ENCODE peak calls at places on chromosomes 5 and 9, in nine cellular contexts. B is right atrium auricular region, E is Peyer's patch, R is RWPE1, G is mucosa of descending colon, H is type B pancreatic cell, S is HL-60, P is nephron progenitor cell, L is transverse colon. T is an unnamed sample.

GRCh38 chr5:23332650-23333251 is 174.7 kb upstream of the PRDM9 start:
- DNase-seq in B (no peak), E (no peak), R (peak; percentile 40), G (no peak), H (no peak), S (no peak), P (no peak), L (no peak), T (no peak)

GRCh38 chr5:16666861-16667481 is 50.2 kb upstream of the RETREG1 start:
- DNase-seq in B (no peak), E (no peak), R (no peak), G (no peak), H (no peak), S (peak; percentile 9), P (no peak), L (peak; percentile 63), T (no peak)

GRCh38 chr9:81207651-81208050 is 481.7 kb downstream of the TLE1 start:
- DNase-seq in B (no peak), E (no peak), R (no peak), G (no peak), H (no peak), S (no peak), P (no peak), L (no peak), T (no peak)

GRCh38 chr9:124010665-124011321 is 775 bp upstream of the LHX2 start:
- DNase-seq in B (no peak), E (no peak), R (no peak), G (no peak), H (no peak), S (peak; percentile 31), P (peak; percentile 55), L (no peak), T (no peak)

GRCh38 chr5:139186752-139187326 is 11.3 kb downstream of the SIL1 start:
- DNase-seq in B (no peak), E (no peak), R (no peak), G (no peak), H (no peak), S (no peak), P (no peak), L (peak; percentile 26), T (no peak)

GRCh38 chr5:175115831-175116230 is 328.2 kb downstream of the DRD1 start:
- DNase-seq in B (no peak), E (no peak), R (no peak), G (no peak), H (no peak), S (no peak), P (no peak), L (no peak), T (no peak)

GRCh38 chr5:16135506-16135905 is 44.1 kb downstream of the MARCHF11 start:
- DNase-seq in B (no peak), E (no peak), R (no peak), G (no peak), H (no peak), S (no peak), P (no peak), L (no peak), T (no peak)

GRCh38 chr9:131405858-131406566 is 12.1 kb downstream of the PRRC2B start:
- DNase-seq in B (no peak), E (no peak), R (no peak), G (no peak), H (no peak), S (no peak), P (no peak), L (no peak), T (no peak)

GRCh38 chr9:101372327-101373118 is 12.3 kb downstream of the BAAT start:
- DNase-seq in B (no peak), E (no peak), R (no peak), G (no peak), H (no peak), S (no peak), P (no peak), L (no peak), T (no peak)

GRCh38 chr9:90839183-90839582 is 37.6 kb downstream of the SYK start:
- DNase-seq in B (no peak), E (peak; percentile 72), R (no peak), G (no peak), H (no peak), S (no peak), P (no peak), L (no peak), T (no peak)

GRCh38 chr5:6317133-6317532 is 61.2 kb downstream of the MED10 start:
- DNase-seq in B (no peak), E (no peak), R (no peak), G (no peak), H (no peak), S (no peak), P (no peak), L (no peak), T (peak; percentile 62)

GRCh38 chr9:76191493-76191892 is 202.7 kb downstream of the RFK start:
- DNase-seq in B (no peak), E (no peak), R (no peak), G (no peak), H (no peak), S (no peak), P (no peak), L (no peak), T (no peak)

GRCh38 chr5:95942414-95942813 is 19.2 kb downstream of the ELL2 start:
- DNase-seq in B (no peak), E (no peak), R (no peak), G (no peak), H (no peak), S (no peak), P (no peak), L (no peak), T (no peak)

DNA sequence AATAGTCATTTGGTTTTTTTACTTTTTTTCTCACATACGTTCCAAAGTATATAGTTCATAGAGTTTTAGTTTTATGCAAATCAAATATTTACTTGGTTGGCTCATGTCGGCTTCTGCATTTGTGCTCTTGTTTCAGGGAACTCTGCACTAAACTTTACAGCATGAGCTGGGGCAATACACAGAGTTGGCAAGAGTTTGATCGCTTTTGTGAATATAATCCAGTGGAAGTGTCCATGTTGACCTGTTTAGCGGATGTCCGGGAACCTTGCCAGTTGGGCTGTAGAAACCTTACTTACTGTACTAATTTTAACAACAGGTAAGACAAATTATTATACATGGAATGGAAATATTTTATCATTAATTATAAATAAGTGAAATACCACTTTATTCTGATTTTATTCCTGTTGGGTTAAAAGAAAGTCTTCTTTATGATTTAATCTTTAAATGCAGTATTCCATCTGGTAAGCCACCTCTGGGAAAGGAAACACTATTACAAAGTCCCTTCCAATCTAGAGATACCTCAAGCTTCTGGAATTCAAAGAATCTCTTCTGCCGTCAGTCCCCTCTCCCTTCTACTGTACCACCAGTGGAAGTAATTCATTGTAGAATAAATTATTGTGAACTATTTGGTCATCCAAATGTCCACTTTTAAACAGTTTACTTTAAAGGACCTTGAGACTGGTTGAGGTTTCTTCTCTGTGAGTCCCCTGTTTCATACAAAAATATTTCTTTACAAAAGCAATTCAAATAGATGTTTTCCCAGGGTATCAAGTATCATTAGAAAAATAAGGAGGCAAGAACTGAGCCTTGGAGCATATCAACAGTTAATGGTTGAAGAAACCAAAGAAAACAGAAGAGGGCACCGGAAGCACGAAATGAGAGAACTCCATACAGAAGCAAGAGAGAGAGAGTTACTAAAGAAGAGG is 45.2 kb upstream of the GLIPR2 start:
- DNase-seq in B (no peak), E (no peak), R (no peak), G (no peak), H (no peak), S (no peak), P (peak; percentile 10), L (peak; percentile 74), T (no peak)
- TF ChIP-seq CTCF in B (no peak), E (peak; percentile 6), R (no peak), G (no peak), H (no peak), S (no peak), P (no peak), L (no peak), T (peak; percentile 27)

GRCh38 chr5:176579323-176579722 is 30.2 kb downstream of the CDHR2 start:
- DNase-seq in B (no peak), E (no peak), R (no peak), G (no peak), H (no peak), S (no peak), P (no peak), L (no peak), T (no peak)

GRCh38 chr5:176578391-176578808 is 29.3 kb downstream of the CDHR2 start:
- DNase-seq in B (no peak), E (peak; percentile 78), R (peak; percentile 90), G (no peak), H (no peak), S (no peak), P (peak; percentile 68), L (peak; percentile 80), T (no peak)

GRCh38 chr5:176575488-176576422 is 26.6 kb downstream of the CDHR2 start:
- DNase-seq in B (no peak), E (no peak), R (no peak), G (no peak), H (no peak), S (no peak), P (no peak), L (no peak), T (no peak)

GRCh38 chr5:176575066-176575465 is 25.9 kb downstream of the CDHR2 start:
- DNase-seq in B (no peak), E (no peak), R (no peak), G (no peak), H (no peak), S (no peak), P (no peak), L (no peak), T (no peak)

GRCh38 chr5:176577312-176578176 is 28.4 kb downstream of the CDHR2 start:
- DNase-seq in B (no peak), E (no peak), R (no peak), G (no peak), H (no peak), S (no peak), P (peak; percentile 46), L (no peak), T (no peak)
- TF ChIP-seq CTCF in B (no peak), E (no peak), R (no peak), G (no peak), H (no peak), S (no peak), P (no peak), L (no peak), T (no peak)

GRCh38 chr5:39040875-39041274 is 33.3 kb downstream of the RICTOR start:
- DNase-seq in B (no peak), E (peak; percentile 56), R (no peak), G (no peak), H (no peak), S (no peak), P (no peak), L (peak; percentile 17), T (no peak)
- TF ChIP-seq CTCF in B (no peak), E (no peak), R (no peak), G (no peak), H (no peak), S (no peak), P (no peak), L (no peak), T (no peak)

DNA sequence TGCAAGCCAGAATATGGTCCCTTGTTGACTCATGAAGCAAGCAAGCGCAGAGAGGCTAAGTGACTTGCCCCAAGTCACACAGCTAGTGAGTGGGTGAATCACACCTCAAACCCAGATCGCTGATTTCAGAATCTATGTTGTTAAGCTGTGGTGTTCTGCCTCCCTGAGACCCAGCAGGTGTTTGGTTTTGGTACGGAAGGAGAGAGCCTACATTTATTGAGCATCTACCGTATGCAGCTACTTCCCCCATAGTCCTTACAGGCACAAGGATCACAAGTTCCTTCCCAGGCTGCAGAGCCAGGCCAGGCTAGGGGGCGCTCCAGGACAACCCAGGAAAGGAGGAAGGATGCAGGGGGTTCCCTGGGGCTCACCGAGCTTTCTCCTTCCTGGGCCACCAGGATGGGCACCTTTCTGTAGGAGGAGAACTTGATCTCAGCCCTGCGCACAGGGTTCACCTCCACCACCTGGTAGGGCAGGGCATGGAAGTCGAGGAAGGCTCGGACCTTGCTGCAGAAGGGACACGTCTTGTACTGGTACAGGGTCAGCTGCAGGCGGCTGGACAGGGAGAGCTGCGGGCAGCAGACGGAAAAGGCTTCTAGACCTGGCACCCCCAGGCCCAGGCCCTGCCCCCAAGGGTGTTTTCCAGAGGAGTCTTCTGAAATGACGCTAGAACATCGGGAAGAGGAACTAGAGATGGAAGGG is 2.5 kb downstream of the PTGES2 start:
- DNase-seq in B (no peak), E (peak; percentile 88), R (no peak), G (peak; percentile 84), H (no peak), S (peak; percentile 83), P (peak; percentile 75), L (peak; percentile 87), T (no peak)
- TF ChIP-seq CTCF in B (peak; percentile 28), E (peak; percentile 57), R (peak; percentile 91), G (peak; percentile 49), H (peak; percentile 66), S (peak; percentile 47), P (peak; percentile 50), L (peak; percentile 55), T (peak; percentile 56)

T was measured in osteocyte.